ENCODE peak calls at places on chromosomes 16 and 17, in ten cellular contexts. One of them, this sample, is unnamed.

GRCh38 chr17:9566067-9566466 is 9.6 kb downstream of the STX8 start:
- DNase-seq in RPMI7951: no peak
- DNase-seq in T-helper 2 cell: peak; percentile 60
- DNase-seq in stimulated activated effector memory CD8-positive, alpha-beta T cell treated with anti-CD3 and anti-CD28 coated beads, Interleukin-12 subunit alpha, Interleukin-12 subunit beta, amount 100 ng/mL, for 72 hours: no peak
- DNase-seq in Calu3: no peak
- DNase-seq in T follicular helper cell: no peak
- DNase-seq in H7: no peak
- DNase-seq in substantia nigra: no peak
- DNase-seq in GM12865: no peak
- DNase-seq in Caki2: no peak
- DNase-seq in this sample: no peak

GRCh38 chr17:80785477-80786178 is 206.0 kb upstream of the CHMP6 start:
- DNase-seq in RPMI7951: no peak
- DNase-seq in Calu3: no peak
- DNase-seq in substantia nigra: peak; percentile 26
- DNase-seq in T-helper 2 cell: peak; percentile 79
- DNase-seq in stimulated activated effector memory CD8-positive, alpha-beta T cell treated with anti-CD3 and anti-CD28 coated beads, Interleukin-12 subunit alpha, Interleukin-12 subunit beta, amount 100 ng/mL, for 72 hours: no peak
- DNase-seq in H7: no peak
- DNase-seq in Caki2: no peak
- DNase-seq in T follicular helper cell: no peak
- DNase-seq in GM12865: no peak
- DNase-seq in this sample: no peak

GRCh38 chr16:27489906-27490305 is 59.8 kb downstream of the GTF3C1 start:
- DNase-seq in GM12865: no peak
- DNase-seq in RPMI7951: no peak
- DNase-seq in Caki2: no peak
- DNase-seq in H7: no peak
- DNase-seq in stimulated activated effector memory CD8-positive, alpha-beta T cell treated with anti-CD3 and anti-CD28 coated beads, Interleukin-12 subunit alpha, Interleukin-12 subunit beta, amount 100 ng/mL, for 72 hours: no peak
- DNase-seq in substantia nigra: no peak
- DNase-seq in T-helper 2 cell: no peak
- DNase-seq in Calu3: no peak
- DNase-seq in T follicular helper cell: no peak
- DNase-seq in this sample: no peak

GRCh38 chr17:8162997-8163977 is 539 bp upstream of the VAMP2 start:
- DNase-seq in T-helper 2 cell: peak; percentile 27
- DNase-seq in stimulated activated effector memory CD8-positive, alpha-beta T cell treated with anti-CD3 and anti-CD28 coated beads, Interleukin-12 subunit alpha, Interleukin-12 subunit beta, amount 100 ng/mL, for 72 hours: no peak
- DNase-seq in RPMI7951: no peak
- DNase-seq in Calu3: no peak
- DNase-seq in substantia nigra: peak; percentile 60
- DNase-seq in GM12865: no peak
- DNase-seq in Caki2: no peak
- DNase-seq in H7: peak; percentile 92
- DNase-seq in T follicular helper cell: no peak
- DNase-seq in this sample: no peak

GRCh38 chr16:86733526-86734254 is 155.3 kb downstream of the FOXL1 start:
- DNase-seq in Caki2: no peak
- DNase-seq in T-helper 2 cell: no peak
- DNase-seq in Calu3: no peak
- DNase-seq in GM12865: no peak
- DNase-seq in H7: peak; percentile 80
- DNase-seq in T follicular helper cell: no peak
- DNase-seq in RPMI7951: no peak
- DNase-seq in stimulated activated effector memory CD8-positive, alpha-beta T cell treated with anti-CD3 and anti-CD28 coated beads, Interleukin-12 subunit alpha, Interleukin-12 subunit beta, amount 100 ng/mL, for 72 hours: no peak
- DNase-seq in substantia nigra: no peak
- DNase-seq in this sample: no peak

GRCh38 chr16:50576403-50577113 is 28.4 kb downstream of the NKD1 start:
- DNase-seq in RPMI7951: no peak
- DNase-seq in GM12865: no peak
- DNase-seq in H7: no peak
- DNase-seq in Calu3: no peak
- DNase-seq in T follicular helper cell: no peak
- DNase-seq in T-helper 2 cell: no peak
- DNase-seq in stimulated activated effector memory CD8-positive, alpha-beta T cell treated with anti-CD3 and anti-CD28 coated beads, Interleukin-12 subunit alpha, Interleukin-12 subunit beta, amount 100 ng/mL, for 72 hours: no peak
- DNase-seq in substantia nigra: no peak
- DNase-seq in Caki2: no peak
- DNase-seq in this sample: no peak

GRCh38 chr17:70621593-70621992 is 452.3 kb downstream of the KCNJ2 start:
- DNase-seq in substantia nigra: peak; percentile 8
- DNase-seq in Caki2: no peak
- DNase-seq in RPMI7951: peak; percentile 71
- DNase-seq in H7: no peak
- DNase-seq in T-helper 2 cell: no peak
- DNase-seq in T follicular helper cell: no peak
- DNase-seq in stimulated activated effector memory CD8-positive, alpha-beta T cell treated with anti-CD3 and anti-CD28 coated beads, Interleukin-12 subunit alpha, Interleukin-12 subunit beta, amount 100 ng/mL, for 72 hours: no peak
- DNase-seq in Calu3: no peak
- DNase-seq in GM12865: no peak
- DNase-seq in this sample: no peak

GRCh38 chr16:51146256-51146924 is 4.7 kb downstream of the SALL1 start:
- DNase-seq in Caki2: peak; percentile 61
- DNase-seq in H7: no peak
- DNase-seq in T follicular helper cell: no peak
- DNase-seq in GM12865: no peak
- DNase-seq in T-helper 2 cell: no peak
- DNase-seq in stimulated activated effector memory CD8-positive, alpha-beta T cell treated with anti-CD3 and anti-CD28 coated beads, Interleukin-12 subunit alpha, Interleukin-12 subunit beta, amount 100 ng/mL, for 72 hours: no peak
- DNase-seq in substantia nigra: no peak
- DNase-seq in Calu3: no peak
- DNase-seq in RPMI7951: peak; percentile 73
- DNase-seq in this sample: no peak

GRCh38 chr17:2212328-2212981 is 91.1 kb downstream of the SMG6 start:
- DNase-seq in RPMI7951: peak; percentile 75
- DNase-seq in substantia nigra: peak; percentile 19
- DNase-seq in Calu3: peak; percentile 3
- DNase-seq in stimulated activated effector memory CD8-positive, alpha-beta T cell treated with anti-CD3 and anti-CD28 coated beads, Interleukin-12 subunit alpha, Interleukin-12 subunit beta, amount 100 ng/mL, for 72 hours: no peak
- DNase-seq in H7: no peak
- DNase-seq in Caki2: peak; percentile 79
- DNase-seq in T-helper 2 cell: no peak
- DNase-seq in T follicular helper cell: no peak
- DNase-seq in GM12865: no peak
- DNase-seq in this sample: no peak